ENCODE peak calls at places on chromosomes 13 and 19, in ten cellular contexts. W, P, B, Y, U, H, K, E, T and O are unnamed samples.
A peak's percentile ranks its signal among the peaks of the same experiment; 100 is the strongest.

GRCh38 chr13:91805605-91806004 is 407.2 kb downstream of the GPC5 start:
- DNase-seq in W (no peak), B (no peak), E (no peak), T (no peak), Y (no peak), H (no peak), K (no peak), P (peak; percentile 3), U (peak; percentile 4), O (no peak)

GRCh38 chr13:80571346-80572307 is 230.7 kb upstream of the SPRY2 start:
- DNase-seq in K (no peak), U (no peak), P (no peak), E (no peak), B (no peak), H (no peak), Y (no peak), W (no peak), T (no peak), O (no peak)

GRCh38 chr19:47112664-47113445 is 721 bp downstream of the ZC3H4 start:
- DNase-seq in Y (peak; percentile 99), H (peak; percentile 100), T (peak; percentile 99), P (peak; percentile 99), K (peak; percentile 99), B (peak; percentile 99), U (peak; percentile 97), E (peak; percentile 95), W (peak; percentile 84), O (peak; percentile 97)

GRCh38 chr13:36818483-36819063 is 449 bp upstream of the RFXAP start:
- DNase-seq in Y (no peak), U (no peak), E (no peak), K (no peak), T (no peak), P (no peak), B (no peak), W (no peak), H (no peak), O (no peak)

GRCh38 chr19:43574424-43575155 is 737 bp downstream of the XRCC1 start:
- DNase-seq in W (no peak), P (no peak), U (no peak), K (peak; percentile 47), T (no peak), E (no peak), Y (no peak), B (no peak), H (no peak), O (no peak)

GRCh38 chr13:76225815-76226489 is 589.8 kb downstream of the LMO7 start:
- DNase-seq in E (no peak), W (no peak), K (no peak), P (peak; percentile 19), H (no peak), U (no peak), T (peak; percentile 38), Y (peak; percentile 18), B (no peak), O (no peak)

GRCh38 chr13:80329250-80329649 is 11.7 kb downstream of the SPRY2 start:
- DNase-seq in K (no peak), E (no peak), U (no peak), H (no peak), W (no peak), B (no peak), T (no peak), Y (no peak), P (no peak), O (no peak)

GRCh38 chr19:5204212-5204611 is 136.4 kb downstream of the PTPRS start:
- DNase-seq in H (no peak), W (no peak), T (no peak), B (no peak), P (no peak), U (no peak), Y (no peak), K (no peak), E (no peak), O (no peak)

GRCh38 chr13:49308104-49308875 is 60.6 kb downstream of the CDADC1 start:
- DNase-seq in B (peak; percentile 78), W (no peak), H (no peak), U (no peak), Y (peak; percentile 71), T (no peak), E (no peak), P (peak; percentile 76), K (peak; percentile 90), O (no peak)

DNA sequence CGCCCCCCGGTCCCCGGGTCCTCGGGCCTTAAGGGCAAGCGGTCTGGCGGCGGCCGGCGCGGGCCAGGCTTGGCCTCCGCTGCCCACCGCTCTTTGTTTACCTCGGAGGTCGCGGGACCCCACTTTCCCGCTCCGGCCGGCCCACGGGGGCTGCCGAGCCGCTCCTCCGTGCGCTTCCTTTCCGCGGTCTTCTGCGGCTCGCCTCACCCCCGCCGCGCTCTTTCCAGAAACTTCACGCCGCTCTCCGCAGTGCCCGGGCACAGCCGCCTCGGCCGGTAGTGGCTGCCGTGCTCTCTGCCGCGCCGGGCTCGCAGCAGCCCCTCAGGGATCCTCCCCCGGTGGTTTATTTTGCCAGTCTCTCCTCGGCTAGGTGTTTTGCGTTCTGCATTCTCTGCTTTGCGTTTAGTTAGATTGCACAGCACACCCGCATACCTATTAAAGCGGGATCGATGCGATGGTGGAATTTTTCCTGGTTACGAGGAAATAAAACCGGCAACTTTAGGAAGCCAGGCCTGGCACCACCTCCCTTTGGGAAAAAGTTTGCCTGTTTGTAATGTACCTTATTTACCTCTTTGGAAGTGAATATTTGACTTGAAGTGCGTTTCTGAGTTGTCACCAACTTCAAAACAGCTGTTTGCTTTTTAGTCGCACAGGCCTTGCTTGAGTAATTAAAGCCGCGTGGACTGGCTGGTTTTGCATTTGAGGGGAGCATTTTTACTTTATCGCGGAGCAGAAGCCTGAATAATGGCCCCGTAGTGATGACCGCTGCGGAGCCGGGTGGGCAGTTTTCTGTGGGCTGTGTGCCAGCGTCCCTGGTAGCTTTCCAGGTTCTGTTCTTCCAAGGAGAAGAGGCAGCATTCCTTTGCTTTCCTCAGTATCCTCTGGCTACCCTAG is 787 bp downstream of the NAA16 start:
- DNase-seq in B (peak; percentile 80), H (peak; percentile 56), T (no peak), U (peak; percentile 35), W (no peak), E (no peak), Y (peak; percentile 49), K (peak; percentile 78), P (peak; percentile 53), O (no peak)
- TF ChIP-seq CTCF in B (no peak), H (no peak), T (no peak), U (no peak), W (no peak), E (no peak), Y (no peak), K (no peak), P (no peak), O (no peak)

GRCh38 chr13:67367385-67367784 is 137.2 kb upstream of the PCDH9 start:
- DNase-seq in Y (no peak), B (no peak), H (no peak), U (no peak), E (no peak), P (peak; percentile 14), W (no peak), K (no peak), T (no peak), O (no peak)

GRCh38 chr13:67372868-67373464 is 142.8 kb upstream of the PCDH9 start:
- DNase-seq in Y (no peak), U (no peak), B (no peak), W (no peak), K (no peak), T (no peak), P (no peak), E (no peak), H (no peak), O (no peak)

GRCh38 chr13:67366533-67366932 is 136.4 kb upstream of the PCDH9 start:
- DNase-seq in E (no peak), W (no peak), K (no peak), U (peak; percentile 25), Y (no peak), P (peak; percentile 57), B (no peak), T (no peak), H (no peak), O (no peak)

GRCh38 chr13:67374391-67374790 is 144.3 kb upstream of the PCDH9 start:
- DNase-seq in Y (no peak), U (no peak), E (no peak), H (no peak), P (no peak), B (no peak), T (no peak), W (no peak), K (no peak), O (no peak)

DNA sequence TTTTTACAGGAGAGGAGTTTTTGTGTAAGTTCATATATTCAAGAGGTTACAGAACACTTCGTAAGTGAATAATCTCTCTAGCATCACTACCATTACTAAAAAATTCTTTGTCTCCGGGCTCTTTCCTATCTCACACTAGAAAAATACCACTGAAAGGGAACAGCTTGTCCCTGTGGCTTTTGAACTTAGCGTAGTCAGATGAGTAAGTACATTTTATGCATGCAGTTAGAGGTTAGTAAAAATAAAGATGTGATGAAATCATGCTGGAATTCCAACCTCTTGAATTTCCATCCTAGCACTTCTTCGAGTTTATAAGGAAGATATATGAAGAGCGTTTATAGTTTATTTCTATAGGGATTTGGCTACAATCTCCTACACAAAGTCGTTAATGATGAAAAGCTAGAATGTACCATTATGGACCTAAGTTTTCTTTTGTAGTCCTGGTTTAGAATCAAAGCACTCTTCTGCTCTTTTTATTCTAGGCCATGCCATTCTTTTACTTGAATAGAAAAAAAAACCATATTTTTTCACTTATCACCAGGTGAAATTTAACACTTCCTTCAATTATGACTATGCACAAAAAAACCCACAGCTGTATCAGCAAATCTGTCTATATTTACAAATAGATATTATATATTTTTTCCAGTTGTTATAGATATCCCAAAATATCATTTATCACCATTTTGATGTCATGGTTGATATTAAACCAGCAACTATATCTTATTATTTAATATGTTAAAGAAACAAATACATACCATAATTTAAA is 139.9 kb upstream of the PCDH9 start:
- DNase-seq in H (no peak), K (no peak), U (peak; percentile 13), W (no peak), E (peak; percentile 3), T (peak; percentile 70), P (peak; percentile 92), Y (no peak), B (no peak), O (no peak)
- H3K4me3 ChIP-seq in H (no peak overlapping the region), K (no peak overlapping the region), U (no peak overlapping the region), W (no peak overlapping the region), E (no peak overlapping the region), T (no peak overlapping the region), P (no peak overlapping the region), Y (no peak overlapping the region), B (no peak overlapping the region), O (no peak overlapping the region)

GRCh38 chr13:97030705-97031452 is 36.6 kb upstream of the OXGR1 start:
- DNase-seq in B (no peak), P (peak; percentile 87), U (peak; percentile 60), T (peak; percentile 4), K (no peak), W (no peak), E (no peak), Y (no peak), H (peak; percentile 25), O (peak; percentile 2)
- TF ChIP-seq CTCF in B (peak; percentile 24), P (peak; percentile 48), U (peak; percentile 58), T (peak; percentile 11), K (no peak), W (peak; percentile 10), E (no peak), Y (no peak), H (no peak), O (peak; percentile 25)

DNA sequence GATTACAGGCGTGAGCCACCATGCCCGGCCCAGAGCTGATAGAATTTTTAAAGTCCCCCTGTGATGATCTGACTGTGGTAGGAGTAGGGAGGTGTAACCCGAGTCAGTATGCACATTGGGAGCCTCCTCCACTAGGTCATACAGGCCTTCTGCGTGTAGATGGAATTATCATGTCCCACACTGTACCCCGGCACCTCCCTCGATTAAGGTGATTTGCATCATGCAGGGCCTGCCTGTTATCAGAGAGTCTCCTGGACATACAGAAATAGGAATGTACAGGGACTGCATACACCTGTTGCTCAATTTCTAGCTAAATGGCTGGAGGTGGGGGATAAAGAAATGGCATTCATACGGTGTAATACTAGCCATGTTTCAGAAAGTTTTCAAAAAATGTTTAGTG is 922 bp upstream of the ERVK3-1 start:
- DNase-seq in H (no peak), Y (no peak), B (no peak), T (no peak), U (no peak), W (no peak), P (no peak), E (no peak), K (no peak), O (no peak)
- H3K4me3 ChIP-seq in H (no peak overlapping the region), Y (no peak overlapping the region), B (peak overlapping the region; percentile 91), T (no peak overlapping the region), U (peak overlapping the region; percentile 81), W (peak overlapping the region; percentile 94), P (peak overlapping the region; percentile 90), E (no peak overlapping the region), K (no peak overlapping the region), O (no peak overlapping the region)